ENCODE peak calls at places on chromosomes 12 and 14, in nine cellular contexts. One of them, this sample, is unnamed.
A peak's percentile ranks its signal among the peaks of the same experiment; 100 is the strongest.

GRCh38 chr12:91327889-91328288 is 145.3 kb upstream of the DCN start:
- DNase-seq in CD8-positive, alpha-beta T cell: no peak
- DNase-seq in nucleus accumbens: no peak
- DNase-seq in hepatocyte: no peak
- DNase-seq in T-helper 22 cell: no peak
- DNase-seq in progenitor cell of endocrine pancreas: no peak
- DNase-seq in A549: no peak
- DNase-seq in keratinocyte: no peak
- DNase-seq in activated T-cell treated with anti-CD3 and anti-CD28 coated beads for 1 hour: no peak
- DNase-seq in this sample: no peak

GRCh38 chr14:99654235-99655000 is 9.5 kb downstream of the HHIPL1 start:
- DNase-seq in progenitor cell of endocrine pancreas: no peak
- DNase-seq in keratinocyte: no peak
- DNase-seq in A549: peak; percentile 55
- DNase-seq in hepatocyte: peak; percentile 60
- DNase-seq in nucleus accumbens: no peak
- DNase-seq in CD8-positive, alpha-beta T cell: no peak
- DNase-seq in activated T-cell treated with anti-CD3 and anti-CD28 coated beads for 1 hour: no peak
- DNase-seq in T-helper 22 cell: no peak
- DNase-seq in this sample: no peak

GRCh38 chr12:106358410-106359241 is 1.1 kb downstream of the POLR3B start:
- DNase-seq in nucleus accumbens: no peak
- DNase-seq in progenitor cell of endocrine pancreas: no peak
- DNase-seq in activated T-cell treated with anti-CD3 and anti-CD28 coated beads for 1 hour: no peak
- DNase-seq in CD8-positive, alpha-beta T cell: no peak
- DNase-seq in T-helper 22 cell: no peak
- DNase-seq in keratinocyte: no peak
- DNase-seq in hepatocyte: peak; percentile 73
- DNase-seq in A549: no peak
- DNase-seq in this sample: no peak

GRCh38 chr12:43776498-43776897 is 17.7 kb downstream of the IRAK4 start:
- DNase-seq in hepatocyte: peak; percentile 46
- DNase-seq in nucleus accumbens: no peak
- DNase-seq in activated T-cell treated with anti-CD3 and anti-CD28 coated beads for 1 hour: no peak
- DNase-seq in T-helper 22 cell: no peak
- DNase-seq in keratinocyte: no peak
- DNase-seq in progenitor cell of endocrine pancreas: no peak
- DNase-seq in CD8-positive, alpha-beta T cell: no peak
- DNase-seq in A549: peak; percentile 56
- DNase-seq in this sample: no peak

GRCh38 chr14:81940636-81941035 is 407.0 kb upstream of the SEL1L start:
- DNase-seq in CD8-positive, alpha-beta T cell: no peak
- DNase-seq in T-helper 22 cell: no peak
- DNase-seq in activated T-cell treated with anti-CD3 and anti-CD28 coated beads for 1 hour: no peak
- DNase-seq in progenitor cell of endocrine pancreas: no peak
- DNase-seq in keratinocyte: no peak
- DNase-seq in nucleus accumbens: no peak
- DNase-seq in hepatocyte: no peak
- DNase-seq in A549: no peak
- DNase-seq in this sample: no peak

GRCh38 chr14:57962293-57962996 is 96.6 kb upstream of the SLC35F4 start:
- DNase-seq in CD8-positive, alpha-beta T cell: no peak
- DNase-seq in A549: no peak
- DNase-seq in keratinocyte: no peak
- DNase-seq in activated T-cell treated with anti-CD3 and anti-CD28 coated beads for 1 hour: no peak
- DNase-seq in progenitor cell of endocrine pancreas: peak; percentile 16
- DNase-seq in hepatocyte: peak; percentile 28
- DNase-seq in T-helper 22 cell: no peak
- DNase-seq in nucleus accumbens: no peak
- DNase-seq in this sample: no peak

GRCh38 chr12:51662728-51663154 is 71.7 kb downstream of the SCN8A start:
- DNase-seq in CD8-positive, alpha-beta T cell: no peak
- DNase-seq in keratinocyte: no peak
- DNase-seq in T-helper 22 cell: no peak
- DNase-seq in progenitor cell of endocrine pancreas: no peak
- DNase-seq in A549: peak; percentile 9
- DNase-seq in activated T-cell treated with anti-CD3 and anti-CD28 coated beads for 1 hour: no peak
- DNase-seq in nucleus accumbens: no peak
- DNase-seq in hepatocyte: peak; percentile 50
- DNase-seq in this sample: no peak

GRCh38 chr12:109120557-109120956 is 4.2 kb downstream of the ACACB start:
- DNase-seq in nucleus accumbens: no peak
- DNase-seq in progenitor cell of endocrine pancreas: no peak
- DNase-seq in T-helper 22 cell: no peak
- DNase-seq in CD8-positive, alpha-beta T cell: no peak
- DNase-seq in hepatocyte: no peak
- DNase-seq in activated T-cell treated with anti-CD3 and anti-CD28 coated beads for 1 hour: no peak
- DNase-seq in A549: no peak
- DNase-seq in keratinocyte: no peak
- DNase-seq in this sample: no peak

GRCh38 chr12:24838531-24838950 is 110.4 kb downstream of the BCAT1 start:
- DNase-seq in A549: no peak
- DNase-seq in CD8-positive, alpha-beta T cell: no peak
- DNase-seq in nucleus accumbens: no peak
- DNase-seq in progenitor cell of endocrine pancreas: no peak
- DNase-seq in keratinocyte: no peak
- DNase-seq in hepatocyte: peak; percentile 50
- DNase-seq in T-helper 22 cell: no peak
- DNase-seq in activated T-cell treated with anti-CD3 and anti-CD28 coated beads for 1 hour: no peak
- DNase-seq in this sample: no peak

GRCh38 chr12:122886851-122887816 is 8.8 kb downstream of the VPS37B start:
- DNase-seq in keratinocyte: no peak
- DNase-seq in T-helper 22 cell: no peak
- DNase-seq in A549: peak; percentile 70
- DNase-seq in activated T-cell treated with anti-CD3 and anti-CD28 coated beads for 1 hour: no peak
- DNase-seq in CD8-positive, alpha-beta T cell: no peak
- DNase-seq in nucleus accumbens: no peak
- DNase-seq in hepatocyte: peak; percentile 67
- DNase-seq in progenitor cell of endocrine pancreas: no peak
- DNase-seq in this sample: no peak

GRCh38 chr12:124683330-124683662 is 115.9 kb upstream of the NCOR2 start:
- DNase-seq in progenitor cell of endocrine pancreas: no peak
- DNase-seq in T-helper 22 cell: no peak
- DNase-seq in activated T-cell treated with anti-CD3 and anti-CD28 coated beads for 1 hour: no peak
- DNase-seq in nucleus accumbens: no peak
- DNase-seq in hepatocyte: peak; percentile 80
- DNase-seq in CD8-positive, alpha-beta T cell: no peak
- DNase-seq in A549: peak; percentile 87
- DNase-seq in keratinocyte: peak; percentile 52
- DNase-seq in this sample: no peak

GRCh38 chr14:95895720-95896119 is 19.1 kb downstream of the TUNAR start:
- DNase-seq in keratinocyte: no peak
- DNase-seq in nucleus accumbens: no peak
- DNase-seq in hepatocyte: peak; percentile 56
- DNase-seq in CD8-positive, alpha-beta T cell: no peak
- DNase-seq in T-helper 22 cell: no peak
- DNase-seq in progenitor cell of endocrine pancreas: no peak
- DNase-seq in A549: peak; percentile 48
- DNase-seq in activated T-cell treated with anti-CD3 and anti-CD28 coated beads for 1 hour: no peak
- DNase-seq in this sample: no peak

GRCh38 chr12:92502417-92503028 is 200.3 kb upstream of the PLEKHG7 start:
- DNase-seq in activated T-cell treated with anti-CD3 and anti-CD28 coated beads for 1 hour: no peak
- DNase-seq in progenitor cell of endocrine pancreas: no peak
- DNase-seq in nucleus accumbens: no peak
- DNase-seq in hepatocyte: peak; percentile 12
- DNase-seq in T-helper 22 cell: no peak
- DNase-seq in A549: peak; percentile 35
- DNase-seq in keratinocyte: no peak
- DNase-seq in CD8-positive, alpha-beta T cell: no peak
- DNase-seq in this sample: no peak

GRCh38 chr14:99035268-99035667 is 236.7 kb downstream of the BCL11B start:
- DNase-seq in nucleus accumbens: no peak
- DNase-seq in A549: no peak
- DNase-seq in CD8-positive, alpha-beta T cell: no peak
- DNase-seq in T-helper 22 cell: no peak
- DNase-seq in progenitor cell of endocrine pancreas: no peak
- DNase-seq in keratinocyte: no peak
- DNase-seq in activated T-cell treated with anti-CD3 and anti-CD28 coated beads for 1 hour: no peak
- DNase-seq in hepatocyte: peak; percentile 21
- DNase-seq in this sample: no peak

GRCh38 chr12:129826273-129826672 is 77.6 kb downstream of the TMEM132D start:
- DNase-seq in keratinocyte: no peak
- DNase-seq in nucleus accumbens: peak; percentile 3
- DNase-seq in CD8-positive, alpha-beta T cell: no peak
- DNase-seq in progenitor cell of endocrine pancreas: no peak
- DNase-seq in activated T-cell treated with anti-CD3 and anti-CD28 coated beads for 1 hour: no peak
- DNase-seq in A549: no peak
- DNase-seq in hepatocyte: no peak
- DNase-seq in T-helper 22 cell: no peak
- DNase-seq in this sample: no peak

GRCh38 chr12:62761658-62762057 is 173.3 kb downstream of the PPM1H start:
- DNase-seq in progenitor cell of endocrine pancreas: no peak
- DNase-seq in CD8-positive, alpha-beta T cell: no peak
- DNase-seq in hepatocyte: no peak
- DNase-seq in nucleus accumbens: no peak
- DNase-seq in A549: no peak
- DNase-seq in activated T-cell treated with anti-CD3 and anti-CD28 coated beads for 1 hour: no peak
- DNase-seq in keratinocyte: no peak
- DNase-seq in T-helper 22 cell: no peak
- DNase-seq in this sample: no peak

GRCh38 chr12:84694111-84694510 is 218.5 kb downstream of the SLC6A15 start:
- DNase-seq in progenitor cell of endocrine pancreas: no peak
- DNase-seq in keratinocyte: no peak
- DNase-seq in nucleus accumbens: no peak
- DNase-seq in hepatocyte: no peak
- DNase-seq in CD8-positive, alpha-beta T cell: no peak
- DNase-seq in A549: no peak
- DNase-seq in activated T-cell treated with anti-CD3 and anti-CD28 coated beads for 1 hour: no peak
- DNase-seq in T-helper 22 cell: no peak
- DNase-seq in this sample: no peak

GRCh38 chr12:90943248-90943647 is 11.7 kb downstream of the CCER1 start:
- DNase-seq in hepatocyte: no peak
- DNase-seq in keratinocyte: no peak
- DNase-seq in nucleus accumbens: no peak
- DNase-seq in activated T-cell treated with anti-CD3 and anti-CD28 coated beads for 1 hour: no peak
- DNase-seq in A549: no peak
- DNase-seq in T-helper 22 cell: no peak
- DNase-seq in progenitor cell of endocrine pancreas: no peak
- DNase-seq in CD8-positive, alpha-beta T cell: no peak
- DNase-seq in this sample: no peak

This sample was measured in activated T-helper 1 cell treated with Interleukin-2 at 50 U/mL for 16 hours.